ENCODE peak calls at places on chromosomes 1 and 21, in eight cellular contexts. One of them, this sample, is unnamed.

GRCh38 chr1:64980745-64981601 is 14.6 kb upstream of the JAK1 start:
- DNase-seq in breast epithelium: no peak
- DNase-seq in neuronal stem cell: no peak
- DNase-seq in IMR-90: peak; percentile 41
- DNase-seq in esophagus muscularis mucosa: no peak
- DNase-seq in PC-9: no peak
- DNase-seq in CD8-positive, alpha-beta memory T cell: no peak
- DNase-seq in OCI-LY7: no peak
- DNase-seq in this sample: peak; percentile 78

GRCh38 chr1:113140588-113141446 is 67.8 kb downstream of the LRIG2 start:
- DNase-seq in neuronal stem cell: peak; percentile 64
- DNase-seq in IMR-90: peak; percentile 65
- DNase-seq in PC-9: peak; percentile 61
- DNase-seq in OCI-LY7: peak; percentile 66
- DNase-seq in CD8-positive, alpha-beta memory T cell: peak; percentile 13
- DNase-seq in esophagus muscularis mucosa: no peak
- DNase-seq in breast epithelium: no peak
- DNase-seq in this sample: peak; percentile 32

GRCh38 chr1:43621861-43622260 is 28.1 kb upstream of the KDM4A start:
- DNase-seq in PC-9: no peak
- DNase-seq in breast epithelium: no peak
- DNase-seq in IMR-90: no peak
- DNase-seq in CD8-positive, alpha-beta memory T cell: no peak
- DNase-seq in esophagus muscularis mucosa: no peak
- DNase-seq in neuronal stem cell: no peak
- DNase-seq in OCI-LY7: no peak
- DNase-seq in this sample: no peak

GRCh38 chr21:44473915-44474555 is 18.7 kb downstream of the LRRC3 start:
- DNase-seq in neuronal stem cell: no peak
- DNase-seq in breast epithelium: no peak
- DNase-seq in PC-9: no peak
- DNase-seq in esophagus muscularis mucosa: no peak
- DNase-seq in OCI-LY7: no peak
- DNase-seq in IMR-90: no peak
- DNase-seq in CD8-positive, alpha-beta memory T cell: no peak
- DNase-seq in this sample: no peak

GRCh38 chr1:87916965-87917364 is 588.3 kb downstream of the LMO4 start:
- DNase-seq in esophagus muscularis mucosa: no peak
- DNase-seq in breast epithelium: no peak
- DNase-seq in CD8-positive, alpha-beta memory T cell: no peak
- DNase-seq in OCI-LY7: no peak
- DNase-seq in IMR-90: peak; percentile 8
- DNase-seq in PC-9: no peak
- DNase-seq in neuronal stem cell: no peak
- DNase-seq in this sample: no peak

GRCh38 chr1:45364294-45364693 is 24.1 kb upstream of the MUTYH start:
- DNase-seq in CD8-positive, alpha-beta memory T cell: no peak
- DNase-seq in IMR-90: no peak
- DNase-seq in esophagus muscularis mucosa: no peak
- DNase-seq in PC-9: no peak
- DNase-seq in OCI-LY7: no peak
- DNase-seq in neuronal stem cell: no peak
- DNase-seq in breast epithelium: no peak
- DNase-seq in this sample: no peak

GRCh38 chr1:25658791-25659431 is 42.3 kb downstream of the MAN1C1 start:
- DNase-seq in PC-9: no peak
- DNase-seq in breast epithelium: no peak
- DNase-seq in OCI-LY7: peak; percentile 34
- DNase-seq in CD8-positive, alpha-beta memory T cell: no peak
- DNase-seq in esophagus muscularis mucosa: no peak
- DNase-seq in IMR-90: no peak
- DNase-seq in neuronal stem cell: no peak
- DNase-seq in this sample: no peak

GRCh38 chr1:3587133-3587733 is 24.1 kb downstream of the MEGF6 start:
- DNase-seq in breast epithelium: no peak
- DNase-seq in PC-9: no peak
- DNase-seq in neuronal stem cell: no peak
- DNase-seq in esophagus muscularis mucosa: no peak
- DNase-seq in CD8-positive, alpha-beta memory T cell: no peak
- DNase-seq in IMR-90: peak; percentile 51
- DNase-seq in OCI-LY7: no peak
- DNase-seq in this sample: no peak

GRCh38 chr1:153261793-153262371 is 2.4 kb downstream of the LORICRIN start:
- DNase-seq in esophagus muscularis mucosa: no peak
- DNase-seq in breast epithelium: no peak
- DNase-seq in IMR-90: no peak
- DNase-seq in OCI-LY7: no peak
- DNase-seq in CD8-positive, alpha-beta memory T cell: no peak
- DNase-seq in PC-9: no peak
- DNase-seq in neuronal stem cell: no peak
- DNase-seq in this sample: no peak

GRCh38 chr1:11706292-11706691 is 14.8 kb downstream of the DRAXIN start:
- DNase-seq in esophagus muscularis mucosa: no peak
- DNase-seq in breast epithelium: no peak
- DNase-seq in OCI-LY7: no peak
- DNase-seq in IMR-90: no peak
- DNase-seq in CD8-positive, alpha-beta memory T cell: no peak
- DNase-seq in PC-9: no peak
- DNase-seq in neuronal stem cell: no peak
- DNase-seq in this sample: no peak

GRCh38 chr1:46479744-46480350 is 9.8 kb upstream of the DMBX1 start:
- DNase-seq in esophagus muscularis mucosa: no peak
- DNase-seq in OCI-LY7: no peak
- DNase-seq in IMR-90: no peak
- DNase-seq in neuronal stem cell: no peak
- DNase-seq in PC-9: no peak
- DNase-seq in breast epithelium: no peak
- DNase-seq in CD8-positive, alpha-beta memory T cell: no peak
- DNase-seq in this sample: no peak

GRCh38 chr1:10541286-10541685 is 66.5 kb downstream of the PEX14 start:
- DNase-seq in CD8-positive, alpha-beta memory T cell: no peak
- DNase-seq in esophagus muscularis mucosa: no peak
- DNase-seq in IMR-90: no peak
- DNase-seq in OCI-LY7: no peak
- DNase-seq in breast epithelium: no peak
- DNase-seq in PC-9: no peak
- DNase-seq in neuronal stem cell: no peak
- DNase-seq in this sample: no peak

GRCh38 chr1:26036756-26037281 is 9.1 kb downstream of the SLC30A2 start:
- DNase-seq in IMR-90: no peak
- DNase-seq in PC-9: no peak
- DNase-seq in esophagus muscularis mucosa: no peak
- DNase-seq in neuronal stem cell: no peak
- DNase-seq in OCI-LY7: no peak
- DNase-seq in breast epithelium: no peak
- DNase-seq in CD8-positive, alpha-beta memory T cell: no peak
- DNase-seq in this sample: no peak

GRCh38 chr1:30242178-30242577 is 481.2 kb downstream of the MATN1 start:
- DNase-seq in IMR-90: no peak
- DNase-seq in neuronal stem cell: no peak
- DNase-seq in esophagus muscularis mucosa: no peak
- DNase-seq in breast epithelium: no peak
- DNase-seq in PC-9: no peak
- DNase-seq in OCI-LY7: no peak
- DNase-seq in CD8-positive, alpha-beta memory T cell: no peak
- DNase-seq in this sample: no peak

GRCh38 chr1:77126309-77126708 is 92.9 kb downstream of the PIGK start:
- DNase-seq in neuronal stem cell: peak; percentile 61
- DNase-seq in breast epithelium: no peak
- DNase-seq in esophagus muscularis mucosa: no peak
- DNase-seq in PC-9: peak; percentile 68
- DNase-seq in OCI-LY7: peak; percentile 31
- DNase-seq in CD8-positive, alpha-beta memory T cell: no peak
- DNase-seq in IMR-90: peak; percentile 80
- DNase-seq in this sample: peak; percentile 51

GRCh38 chr1:169143984-169144383 is 37.5 kb downstream of the ATP1B1 start:
- DNase-seq in CD8-positive, alpha-beta memory T cell: no peak
- DNase-seq in breast epithelium: no peak
- DNase-seq in esophagus muscularis mucosa: no peak
- DNase-seq in OCI-LY7: no peak
- DNase-seq in neuronal stem cell: no peak
- DNase-seq in PC-9: no peak
- DNase-seq in IMR-90: no peak
- DNase-seq in this sample: no peak

GRCh38 chr1:18021242-18021641 is 86.4 kb upstream of the IGSF21 start:
- DNase-seq in esophagus muscularis mucosa: no peak
- DNase-seq in neuronal stem cell: no peak
- DNase-seq in breast epithelium: no peak
- DNase-seq in PC-9: no peak
- DNase-seq in OCI-LY7: no peak
- DNase-seq in CD8-positive, alpha-beta memory T cell: no peak
- DNase-seq in IMR-90: no peak
- DNase-seq in this sample: no peak

GRCh38 chr1:94538243-94538827 is 3.2 kb downstream of the F3 start:
- DNase-seq in CD8-positive, alpha-beta memory T cell: no peak
- DNase-seq in neuronal stem cell: no peak
- DNase-seq in breast epithelium: no peak
- DNase-seq in esophagus muscularis mucosa: no peak
- DNase-seq in IMR-90: no peak
- DNase-seq in OCI-LY7: no peak
- DNase-seq in PC-9: peak; percentile 43
- DNase-seq in this sample: peak; percentile 33
- H3K4me3 ChIP-seq in CD8-positive, alpha-beta memory T cell: no peak overlapping the region
- H3K4me3 ChIP-seq in neuronal stem cell: no peak overlapping the region
- H3K4me3 ChIP-seq in breast epithelium: peak overlapping the region; percentile 81
- H3K4me3 ChIP-seq in esophagus muscularis mucosa: peak overlapping the region; percentile 71
- H3K4me3 ChIP-seq in IMR-90: peak overlapping the region; percentile 92
- H3K4me3 ChIP-seq in OCI-LY7: no peak overlapping the region
- H3K4me3 ChIP-seq in PC-9: peak overlapping the region; percentile 80
- H3K4me3 ChIP-seq in this sample: peak overlapping the region; percentile 89

DNA sequence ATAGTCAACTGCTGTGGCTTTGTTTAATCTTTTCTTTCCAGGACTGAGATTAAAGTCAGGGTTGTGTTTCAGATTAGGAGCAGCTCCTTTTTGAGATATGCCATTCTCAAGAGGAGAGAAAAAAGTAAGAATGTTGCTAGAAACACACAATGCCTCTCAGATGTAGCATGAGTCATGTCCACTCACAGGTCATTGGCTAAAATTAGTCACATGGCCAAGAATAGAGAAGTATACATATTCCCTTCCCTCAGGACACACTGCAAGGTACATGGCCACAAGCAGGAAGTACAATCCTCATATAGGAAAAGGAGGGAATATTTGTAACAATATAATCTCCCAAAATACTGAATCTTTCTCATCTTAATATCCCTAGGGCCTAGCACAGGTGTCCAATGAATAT is 141.9 kb upstream of the PTBP2 start:
- DNase-seq in PC-9: no peak
- DNase-seq in neuronal stem cell: no peak
- DNase-seq in OCI-LY7: no peak
- DNase-seq in esophagus muscularis mucosa: no peak
- DNase-seq in IMR-90: peak; percentile 7
- DNase-seq in breast epithelium: no peak
- DNase-seq in CD8-positive, alpha-beta memory T cell: no peak
- DNase-seq in this sample: peak; percentile 35
- H3K27ac ChIP-seq in PC-9: no peak overlapping the region
- H3K27ac ChIP-seq in neuronal stem cell: no peak overlapping the region
- H3K27ac ChIP-seq in OCI-LY7: no peak overlapping the region
- H3K27ac ChIP-seq in esophagus muscularis mucosa: no peak overlapping the region
- H3K27ac ChIP-seq in IMR-90: no peak overlapping the region
- H3K27ac ChIP-seq in breast epithelium: no peak overlapping the region
- H3K27ac ChIP-seq in CD8-positive, alpha-beta memory T cell: no peak overlapping the region
- H3K27ac ChIP-seq in this sample: no peak overlapping the region

GRCh38 chr1:166485620-166486019 is 318.8 kb upstream of the FAM78B start:
- DNase-seq in OCI-LY7: no peak
- DNase-seq in CD8-positive, alpha-beta memory T cell: no peak
- DNase-seq in PC-9: peak; percentile 63
- DNase-seq in IMR-90: no peak
- DNase-seq in neuronal stem cell: no peak
- DNase-seq in esophagus muscularis mucosa: no peak
- DNase-seq in breast epithelium: no peak
- DNase-seq in this sample: peak; percentile 19

GRCh38 chr1:166488327-166488726 is 321.5 kb upstream of the FAM78B start:
- DNase-seq in esophagus muscularis mucosa: no peak
- DNase-seq in PC-9: no peak
- DNase-seq in IMR-90: no peak
- DNase-seq in OCI-LY7: no peak
- DNase-seq in CD8-positive, alpha-beta memory T cell: no peak
- DNase-seq in neuronal stem cell: no peak
- DNase-seq in breast epithelium: no peak
- DNase-seq in this sample: no peak

GRCh38 chr1:166489670-166490436 is 323.1 kb upstream of the FAM78B start:
- DNase-seq in neuronal stem cell: no peak
- DNase-seq in OCI-LY7: peak; percentile 40
- DNase-seq in CD8-positive, alpha-beta memory T cell: peak; percentile 45
- DNase-seq in IMR-90: no peak
- DNase-seq in PC-9: peak; percentile 69
- DNase-seq in breast epithelium: no peak
- DNase-seq in esophagus muscularis mucosa: no peak
- DNase-seq in this sample: no peak

GRCh38 chr1:166489356-166489669 is 322.5 kb upstream of the FAM78B start:
- DNase-seq in IMR-90: no peak
- DNase-seq in CD8-positive, alpha-beta memory T cell: no peak
- DNase-seq in neuronal stem cell: no peak
- DNase-seq in breast epithelium: no peak
- DNase-seq in OCI-LY7: no peak
- DNase-seq in PC-9: no peak
- DNase-seq in esophagus muscularis mucosa: no peak
- DNase-seq in this sample: no peak

GRCh38 chr1:166490437-166490784 is 323.6 kb upstream of the FAM78B start:
- DNase-seq in IMR-90: no peak
- DNase-seq in PC-9: no peak
- DNase-seq in esophagus muscularis mucosa: no peak
- DNase-seq in OCI-LY7: no peak
- DNase-seq in CD8-positive, alpha-beta memory T cell: no peak
- DNase-seq in neuronal stem cell: no peak
- DNase-seq in breast epithelium: no peak
- DNase-seq in this sample: peak; percentile 19
- H3K4me3 ChIP-seq in IMR-90: no peak overlapping the region
- H3K4me3 ChIP-seq in PC-9: peak overlapping the region; percentile 85
- H3K4me3 ChIP-seq in esophagus muscularis mucosa: no peak overlapping the region
- H3K4me3 ChIP-seq in OCI-LY7: peak overlapping the region; percentile 64
- H3K4me3 ChIP-seq in CD8-positive, alpha-beta memory T cell: peak overlapping the region; percentile 89
- H3K4me3 ChIP-seq in neuronal stem cell: no peak overlapping the region
- H3K4me3 ChIP-seq in breast epithelium: no peak overlapping the region
- H3K4me3 ChIP-seq in this sample: no peak overlapping the region

GRCh38 chr1:205318231-205318991 is 3.1 kb downstream of the NUAK2 start:
- DNase-seq in neuronal stem cell: no peak
- DNase-seq in IMR-90: no peak
- DNase-seq in esophagus muscularis mucosa: no peak
- DNase-seq in PC-9: no peak
- DNase-seq in OCI-LY7: no peak
- DNase-seq in breast epithelium: no peak
- DNase-seq in CD8-positive, alpha-beta memory T cell: no peak
- DNase-seq in this sample: peak; percentile 93
- H3K27ac ChIP-seq in neuronal stem cell: peak overlapping the region; percentile 96
- H3K27ac ChIP-seq in IMR-90: peak overlapping the region; percentile 88
- H3K27ac ChIP-seq in esophagus muscularis mucosa: no peak overlapping the region
- H3K27ac ChIP-seq in PC-9: no peak overlapping the region
- H3K27ac ChIP-seq in OCI-LY7: no peak overlapping the region
- H3K27ac ChIP-seq in breast epithelium: peak overlapping the region; percentile 10
- H3K27ac ChIP-seq in CD8-positive, alpha-beta memory T cell: no peak overlapping the region
- H3K27ac ChIP-seq in this sample: peak overlapping the region; percentile 48